ENCODE peak calls at places on chromosomes 3 and 15, in nine cellular contexts. B, T, Y, S, W, L, Q, J and G are unnamed samples.

GRCh38 chr15:85690546-85691226 is 104.0 kb downstream of the KLHL25 start:
- DNase-seq in B (no peak), T (no peak), Y (no peak), S (no peak), W (no peak), L (no peak), Q (no peak), J (peak), G (no peak)

GRCh38 chr15:90838066-90838465 is 30.3 kb upstream of the FURIN start:
- DNase-seq in B (no peak), T (no peak), Y (peak), S (no peak), W (no peak), L (no peak), Q (no peak), J (peak), G (peak)

GRCh38 chr3:103906808-103907207 is 1459.9 kb upstream of the ALCAM start:
- DNase-seq in B (no peak), T (no peak), Y (no peak), S (no peak), W (no peak), L (no peak), Q (no peak), J (no peak), G (no peak)

GRCh38 chr3:159619341-159619885 is 369.2 kb upstream of the IL12A start:
- DNase-seq in B (no peak), T (peak), Y (no peak), S (no peak), W (peak), L (peak), Q (peak), J (no peak), G (no peak)

GRCh38 chr3:166284994-166285393 is 447.8 kb upstream of the BCHE start:
- DNase-seq in B (no peak), T (no peak), Y (no peak), S (no peak), W (no peak), L (no peak), Q (peak), J (no peak), G (no peak)

GRCh38 chr3:124410471-124410870 is 319.8 kb upstream of the UMPS start:
- DNase-seq in B (no peak), T (no peak), Y (no peak), S (no peak), W (no peak), L (no peak), Q (no peak), J (no peak), G (no peak)

GRCh38 chr15:37111427-37111717 is 11.0 kb upstream of the MEIS2 start:
- DNase-seq in B (no peak), T (no peak), Y (no peak), S (no peak), W (peak), L (no peak), Q (no peak), J (no peak), G (no peak)

GRCh38 chr3:17730318-17730967 is 12.0 kb downstream of the TBC1D5 start:
- DNase-seq in B (no peak), T (peak), Y (no peak), S (no peak), W (no peak), L (no peak), Q (peak), J (no peak), G (no peak)

GRCh38 chr3:165658027-165658426 is 179.2 kb downstream of the BCHE start:
- DNase-seq in B (no peak), T (no peak), Y (no peak), S (no peak), W (no peak), L (no peak), Q (no peak), J (no peak), G (no peak)

GRCh38 chr3:124793054-124793740 is 62.9 kb downstream of the UMPS start:
- DNase-seq in B (no peak), T (no peak), Y (no peak), S (no peak), W (no peak), L (peak), Q (no peak), J (no peak), G (no peak)

GRCh38 chr15:91559066-91559465 is 294.4 kb upstream of the SLCO3A1 start:
- DNase-seq in B (no peak), T (no peak), Y (no peak), S (no peak), W (no peak), L (no peak), Q (no peak), J (no peak), G (no peak)

GRCh38 chr3:161630791-161631190 is 134.2 kb downstream of the OTOL1 start:
- DNase-seq in B (no peak), T (no peak), Y (no peak), S (no peak), W (peak), L (no peak), Q (peak), J (no peak), G (no peak)

GRCh38 chr3:130834476-130834875 is 59.4 kb upstream of the ATP2C1 start:
- DNase-seq in B (no peak), T (no peak), Y (no peak), S (no peak), W (no peak), L (peak), Q (peak), J (no peak), G (no peak)

GRCh38 chr3:102400766-102401165 is 34.0 kb upstream of the ZPLD1 start:
- DNase-seq in B (no peak), T (no peak), Y (no peak), S (no peak), W (no peak), L (no peak), Q (peak), J (no peak), G (no peak)

GRCh38 chr3:117281371-117281770 is 571.8 kb downstream of the TUSC7 start:
- DNase-seq in B (no peak), T (no peak), Y (no peak), S (no peak), W (no peak), L (no peak), Q (no peak), J (no peak), G (no peak)

GRCh38 chr3:172856766-172857742 is 106.5 kb downstream of the ECT2 start:
- DNase-seq in B (no peak), T (peak), Y (no peak), S (no peak), W (peak), L (no peak), Q (peak), J (no peak), G (no peak)

GRCh38 chr3:43319794-43320193 is 33.5 kb downstream of the SNRK start:
- DNase-seq in B (no peak), T (no peak), Y (no peak), S (no peak), W (no peak), L (no peak), Q (no peak), J (no peak), G (no peak)

GRCh38 chr3:60182697-60183096 is 1068.6 kb downstream of the FHIT start:
- DNase-seq in B (no peak), T (no peak), Y (no peak), S (no peak), W (no peak), L (no peak), Q (no peak), J (no peak), G (no peak)

GRCh38 chr15:91950631-91951384 is 97.3 kb downstream of the SLCO3A1 start:
- DNase-seq in B (no peak), T (no peak), Y (no peak), S (no peak), W (no peak), L (no peak), Q (no peak), J (no peak), G (no peak)

GRCh38 chr3:172739462-172739861 is 11.1 kb upstream of the ECT2 start:
- DNase-seq in B (no peak), T (no peak), Y (no peak), S (no peak), W (no peak), L (no peak), Q (no peak), J (no peak), G (no peak)

GRCh38 chr3:34483290-34483887 is 685.0 kb downstream of the PDCD6IP start:
- DNase-seq in B (no peak), T (no peak), Y (no peak), S (no peak), W (no peak), L (no peak), Q (peak), J (no peak), G (no peak)

GRCh38 chr15:44550256-44550655 is 13.3 kb downstream of the EIF3J start:
- DNase-seq in B (no peak), T (no peak), Y (no peak), S (no peak), W (no peak), L (peak), Q (peak), J (no peak), G (peak)

GRCh38 chr3:6439824-6440223 is 421.1 kb upstream of the GRM7 start:
- DNase-seq in B (no peak), T (no peak), Y (no peak), S (no peak), W (no peak), L (no peak), Q (no peak), J (no peak), G (no peak)

GRCh38 chr3:15367059-15367458 is 34.7 kb upstream of the SH3BP5 start:
- DNase-seq in B (no peak), T (no peak), Y (no peak), S (no peak), W (no peak), L (no peak), Q (no peak), J (no peak), G (no peak)

GRCh38 chr3:123757281-123757940 is 126.7 kb downstream of the MYLK start:
- DNase-seq in B (no peak), T (no peak), Y (no peak), S (peak), W (no peak), L (no peak), Q (no peak), J (no peak), G (no peak)

GRCh38 chr3:148643389-148643840 is 54.3 kb upstream of the AGTR1 start:
- DNase-seq in B (no peak), T (no peak), Y (no peak), S (no peak), W (no peak), L (peak), Q (peak), J (no peak), G (no peak)

GRCh38 chr3:194137314-194138097 is 1.6 kb downstream of the HES1 start:
- DNase-seq in B (peak), T (no peak), Y (peak), S (peak), W (peak), L (peak), Q (peak), J (peak), G (peak)

GRCh38 chr3:149375164-149375823 is 2.2 kb downstream of the TM4SF1 start:
- DNase-seq in B (no peak), T (no peak), Y (no peak), S (no peak), W (no peak), L (no peak), Q (no peak), J (no peak), G (no peak)

GRCh38 chr15:86231864-86232801 is 152.5 kb downstream of the AGBL1 start:
- DNase-seq in B (no peak), T (peak), Y (peak), S (no peak), W (peak), L (peak), Q (peak), J (peak), G (no peak)

GRCh38 chr3:40891186-40891585 is 308.1 kb upstream of the CTNNB1 start:
- DNase-seq in B (no peak), T (no peak), Y (no peak), S (no peak), W (no peak), L (no peak), Q (no peak), J (no peak), G (no peak)

GRCh38 chr15:75775296-75776074 is 62.8 kb upstream of the CSPG4 start:
- DNase-seq in B (peak), T (peak), Y (no peak), S (no peak), W (peak), L (no peak), Q (no peak), J (no peak), G (no peak)

GRCh38 chr3:567488-568173 is 371.1 kb downstream of the CHL1 start:
- DNase-seq in B (no peak), T (no peak), Y (no peak), S (no peak), W (no peak), L (no peak), Q (no peak), J (no peak), G (no peak)

GRCh38 chr3:40309925-40310635 is 573 bp downstream of the EIF1B start:
- DNase-seq in B (no peak), T (peak), Y (peak), S (no peak), W (peak), L (peak), Q (peak), J (peak), G (peak)

GRCh38 chr15:67504061-67504460 is 16.9 kb upstream of the C15orf61 start:
- DNase-seq in B (no peak), T (no peak), Y (no peak), S (no peak), W (no peak), L (peak), Q (no peak), J (no peak), G (no peak)